ENCODE peak calls at places on chromosome 3, in six cellular contexts. I is CD8-positive, alpha-beta memory T cell; L is activated CD4-positive, alpha-beta T cell treated with anti-CD3 and anti-CD28 coated beads, Interleukin-2, amount 10 ng/mL, durations not matched to agents 7 days and 5 days; W is AG08396; B is adipocyte; J is RPMI8226. V is an unnamed sample.

GRCh38 chr3:69649713-69650419 is 89.4 kb upstream of the MITF start:
- DNase-seq in I (no peak), L (no peak), W (peak), B (no peak), J (no peak), V (no peak)

GRCh38 chr3:105409364-105409763 is 42.7 kb downstream of the ALCAM start:
- DNase-seq in I (no peak), L (no peak), W (no peak), B (no peak), J (no peak), V (no peak)

GRCh38 chr3:42742259-42742658 is 30.8 kb downstream of the CCDC13 start:
- DNase-seq in I (no peak), L (no peak), W (no peak), B (no peak), J (no peak), V (no peak)

GRCh38 chr3:194323785-194324735 is 27.1 kb downstream of the CPN2 start:
- DNase-seq in I (peak), L (peak), W (peak), B (no peak), J (peak), V (peak)

GRCh38 chr3:135926664-135927063 is 38.9 kb upstream of the PPP2R3A start:
- DNase-seq in I (no peak), L (no peak), W (no peak), B (no peak), J (no peak), V (no peak)

GRCh38 chr3:155325263-155325835 is 31.9 kb upstream of the STRIT1 start:
- DNase-seq in I (no peak), L (no peak), W (no peak), B (no peak), J (peak), V (no peak)

GRCh38 chr3:158737987-158738615 is 5.8 kb upstream of the RARRES1 start:
- DNase-seq in I (no peak), L (no peak), W (peak), B (no peak), J (no peak), V (no peak)

GRCh38 chr3:18153571-18154173 is 271.5 kb downstream of the SATB1 start:
- DNase-seq in I (no peak), L (no peak), W (peak), B (peak), J (no peak), V (peak)

GRCh38 chr3:194277547-194278091 is 73.5 kb downstream of the CPN2 start:
- DNase-seq in I (no peak), L (no peak), W (peak), B (peak), J (no peak), V (no peak)